ENCODE peak calls at places on chromosomes 5 and 9, in eight cellular contexts. P is GM23338, F is IMR-90, D is aorta, V is tibial nerve, U is cardiac muscle cell, A is ovary, T is upper lobe of right lung. B is an unnamed sample.

GRCh38 chr5:16617272-16617973 is 626 bp upstream of the RETREG1 start:
- DNase-seq in P (peak; percentile 51), F (no peak), U (no peak), D (no peak), V (no peak), A (no peak), T (no peak), B (no peak)

GRCh38 chr9:124500796-124501611 is 6.2 kb downstream of the NR5A1 start:
- DNase-seq in P (no peak), F (no peak), U (no peak), D (peak; percentile 43), T (no peak), V (no peak), A (peak; percentile 10), B (no peak)

GRCh38 chr9:121603028-121603427 is 48.4 kb upstream of the DAB2IP start:
- DNase-seq in T (no peak), U (no peak), A (no peak), P (no peak), V (no peak), D (no peak), F (no peak), B (no peak)

GRCh38 chr5:128773378-128773777 is 191.9 kb upstream of the SLC27A6 start:
- DNase-seq in D (no peak), F (no peak), P (no peak), T (no peak), A (no peak), V (no peak), U (no peak), B (no peak)

GRCh38 chr9:112037281-112038016 is 137.6 kb downstream of the SUSD1 start:
- DNase-seq in D (no peak), A (no peak), T (no peak), F (peak; percentile 94), V (no peak), P (no peak), U (no peak), B (no peak)

GRCh38 chr9:92035146-92035545 is 80.1 kb downstream of the SPTLC1 start:
- DNase-seq in V (no peak), U (no peak), P (no peak), D (no peak), F (peak; percentile 77), A (peak; percentile 39), T (no peak), B (no peak)

GRCh38 chr5:62206150-62206829 is 99.7 kb upstream of the KIF2A start:
- DNase-seq in F (no peak), A (no peak), U (peak; percentile 45), D (no peak), V (no peak), P (peak; percentile 78), T (no peak), B (no peak)

GRCh38 chr9:132548971-132549649 is 33.3 kb upstream of the BARHL1 start:
- DNase-seq in U (no peak), P (no peak), D (peak; percentile 23), T (no peak), F (no peak), A (no peak), V (no peak), B (no peak)

GRCh38 chr9:125694478-125694877 is 12.5 kb downstream of the MAPKAP1 start:
- DNase-seq in U (peak; percentile 69), A (no peak), T (no peak), D (no peak), V (no peak), F (peak; percentile 12), P (peak; percentile 78), B (no peak)

GRCh38 chr9:94867281-94867841 is 140.9 kb downstream of the AOPEP start:
- DNase-seq in V (peak; percentile 44), D (no peak), U (peak; percentile 88), P (peak; percentile 17), F (peak; percentile 91), T (peak; percentile 77), A (peak; percentile 71), B (peak; percentile 71)

GRCh38 chr9:127721391-127721821 is 5.5 kb downstream of the TTC16 start:
- DNase-seq in P (no peak), U (no peak), D (no peak), F (no peak), A (no peak), V (no peak), T (no peak), B (no peak)

GRCh38 chr9:129164246-129164930 is 13.7 kb downstream of the IER5L start:
- DNase-seq in P (peak; percentile 63), F (peak; percentile 53), T (no peak), A (peak; percentile 43), D (no peak), U (no peak), V (no peak), B (peak; percentile 72)

GRCh38 chr9:110427497-110428104 is 89.9 kb upstream of the TXNDC8 start:
- DNase-seq in D (peak; percentile 79), P (peak; percentile 77), T (peak; percentile 71), F (peak; percentile 28), A (peak; percentile 26), V (peak; percentile 34), U (peak; percentile 60), B (no peak)

GRCh38 chr5:126031989-126032716 is 391.1 kb upstream of the GRAMD2B start:
- DNase-seq in V (peak; percentile 25), D (no peak), A (no peak), P (no peak), F (peak; percentile 35), U (no peak), T (no peak), B (peak; percentile 81)

GRCh38 chr5:135392256-135392655 is 6.8 kb downstream of the MACROH2A1 start:
- DNase-seq in A (no peak), F (peak; percentile 88), V (no peak), D (no peak), T (no peak), P (no peak), U (no peak), B (no peak)

GRCh38 chr9:133713960-133714495 is 24.1 kb downstream of the SARDH start:
- DNase-seq in V (no peak), F (no peak), P (no peak), U (no peak), D (peak; percentile 57), A (peak; percentile 33), T (peak; percentile 58), B (peak; percentile 51)

DNA sequence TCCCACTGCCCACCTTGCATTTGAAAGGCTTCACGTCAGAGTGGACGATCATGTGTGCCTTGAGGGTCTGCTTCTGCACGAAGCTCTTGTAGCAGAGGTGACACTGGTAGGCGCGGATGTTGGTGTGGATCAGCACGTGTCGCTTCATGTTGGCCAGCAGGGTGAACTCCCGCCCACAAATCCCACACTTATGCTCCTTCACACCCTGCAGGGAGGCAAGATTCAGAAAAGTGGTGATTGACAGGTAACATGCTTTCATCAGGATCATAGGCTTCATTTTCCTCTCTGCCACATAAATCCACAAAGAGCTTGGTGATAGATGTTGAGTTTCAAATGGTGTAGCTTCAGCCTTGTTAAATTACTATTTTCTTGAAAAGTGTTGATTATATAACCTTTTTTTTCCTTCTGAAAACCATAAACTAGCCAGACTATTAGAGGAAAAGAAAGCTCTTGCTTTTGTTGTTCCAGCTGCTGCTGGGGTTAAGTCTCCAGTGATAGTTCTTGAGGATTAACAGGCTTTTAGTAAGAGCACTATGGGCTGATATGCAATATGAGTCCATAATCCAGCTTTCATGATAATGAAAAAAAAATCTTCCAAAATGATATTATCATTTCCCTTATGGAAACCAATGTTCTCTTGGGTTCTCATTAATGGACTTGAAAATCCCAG is 50.7 kb downstream of the ZNF366 start:
- DNase-seq in U (no peak), T (no peak), A (no peak), D (no peak), P (no peak), F (no peak), V (no peak), B (no peak)
- H3K27ac ChIP-seq in U (no peak overlapping the region), T (no peak overlapping the region), A (no peak overlapping the region), D (no peak overlapping the region), P (no peak overlapping the region), F (no peak overlapping the region), V (no peak overlapping the region), B (no peak overlapping the region)

GRCh38 chr9:32502996-32503395 is 23.0 kb downstream of the RIGI start:
- DNase-seq in A (no peak), F (no peak), V (no peak), P (peak; percentile 22), T (no peak), D (no peak), U (no peak), B (no peak)

DNA sequence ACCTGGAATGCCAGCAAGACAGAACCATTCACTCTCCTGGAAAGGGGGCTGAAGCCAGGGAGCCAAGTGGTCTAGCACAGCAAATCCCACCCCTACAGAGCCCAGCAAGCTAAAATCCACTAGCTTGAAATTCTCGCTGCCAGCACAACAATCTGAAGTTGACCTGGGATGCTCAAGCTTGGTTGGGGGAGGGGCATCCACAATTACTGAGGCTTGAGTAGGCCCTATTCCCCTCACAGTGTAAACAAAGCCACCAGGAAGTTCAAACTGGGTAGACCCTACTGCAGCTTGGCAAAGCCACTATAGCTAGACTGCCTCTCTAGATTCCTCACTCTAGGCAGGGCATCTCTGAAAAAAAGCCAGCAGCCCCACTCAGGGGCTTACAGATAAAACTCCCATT is 17.3 kb downstream of the RIGI start:
- DNase-seq in F (no peak), V (no peak), P (peak; percentile 58), U (no peak), T (no peak), A (no peak), D (no peak), B (no peak)
- H3K27ac ChIP-seq in F (no peak overlapping the region), V (no peak overlapping the region), P (no peak overlapping the region), U (no peak overlapping the region), T (no peak overlapping the region), A (no peak overlapping the region), D (no peak overlapping the region), B (no peak overlapping the region)

DNA sequence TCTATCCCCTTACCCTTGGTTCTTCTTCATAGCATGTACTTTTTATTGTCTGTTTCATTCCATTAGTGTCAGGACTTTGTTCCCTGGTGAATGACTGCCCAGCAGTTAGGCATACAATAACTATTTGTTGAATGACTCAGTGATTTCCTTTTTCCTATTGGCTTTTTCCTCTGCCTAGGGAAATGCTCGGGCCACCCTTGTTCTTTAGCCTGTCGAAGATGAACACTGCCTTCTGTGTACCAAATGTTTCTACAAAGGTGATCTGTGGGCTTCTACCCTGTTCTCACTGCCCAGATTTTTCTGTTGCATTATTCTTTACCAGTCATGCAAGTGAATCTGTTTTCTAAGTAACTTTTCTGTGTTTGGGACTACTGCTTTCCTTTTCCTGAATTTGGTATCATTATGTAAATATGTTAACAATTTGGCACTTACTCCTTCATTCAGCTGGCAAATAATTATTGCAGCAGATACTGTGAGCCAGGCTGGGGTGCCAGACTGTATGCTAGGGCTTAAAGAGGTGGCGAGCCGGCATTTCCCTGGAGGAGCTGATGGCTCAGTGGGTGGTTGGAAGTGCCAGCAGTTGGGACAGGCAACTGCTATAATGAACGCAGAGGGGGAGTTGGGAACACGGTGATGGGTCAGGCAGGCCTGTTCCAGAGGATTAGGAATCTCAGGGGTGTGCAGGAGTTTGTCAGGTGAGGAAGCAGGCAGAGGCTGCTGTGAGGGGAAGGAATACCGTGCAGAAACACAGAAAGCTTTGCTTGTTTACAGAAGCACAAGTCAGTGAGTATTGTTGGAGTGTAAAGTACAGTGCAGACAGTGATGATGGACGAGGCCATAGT is 30.6 kb downstream of the KDM4C start:
- DNase-seq in D (no peak), P (no peak), V (no peak), T (no peak), A (no peak), U (no peak), F (peak; percentile 58), B (no peak)
- H3K27ac ChIP-seq in D (no peak overlapping the region), P (peak overlapping the region; percentile 58), V (peak overlapping the region; percentile 68), T (no peak overlapping the region), A (no peak overlapping the region), U (no peak overlapping the region), F (no peak overlapping the region), B (no peak overlapping the region)

DNA sequence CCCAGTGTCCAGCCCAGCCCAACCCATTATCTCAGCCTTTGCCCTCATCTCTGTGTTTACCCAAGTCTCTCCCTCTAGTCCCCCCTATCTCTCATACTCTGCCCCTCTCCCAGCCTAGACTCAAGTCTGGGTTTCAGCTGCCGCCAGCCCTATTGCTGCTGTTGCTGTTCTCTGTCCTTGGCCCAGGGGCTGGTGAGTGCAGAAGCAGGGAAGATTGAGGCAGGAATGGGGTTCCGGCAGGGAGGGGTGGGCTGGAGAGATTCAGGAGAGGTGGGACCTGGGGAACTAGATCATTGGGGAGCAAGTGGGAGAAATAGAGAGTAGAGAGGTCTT is 702 bp downstream of the TMEM8B start:
- DNase-seq in D (no peak), U (no peak), P (no peak), V (no peak), T (no peak), F (no peak), A (no peak), B (no peak)
- H3K27ac ChIP-seq in D (peak overlapping the region; percentile 87), U (peak overlapping the region; percentile 93), P (no peak overlapping the region), V (peak overlapping the region; percentile 93), T (peak overlapping the region; percentile 90), F (peak overlapping the region; percentile 74), A (peak overlapping the region; percentile 96), B (peak overlapping the region; percentile 99)

B was measured in tibial artery.